ENCODE peak calls at places on chromosomes 16 and 17, in four cellular contexts. T, S, R and K are unnamed samples.

GRCh38 chr16:60771138-60771537 is 1265.1 kb downstream of the CDH8 start:
- DNase-seq in R (no peak), T (no peak), S (no peak), K (no peak)

GRCh38 chr17:30172560-30172959 is 55.9 kb downstream of the NSRP1 start:
- DNase-seq in R (no peak), T (no peak), S (no peak), K (no peak)

GRCh38 chr16:66928702-66929388 is 3.5 kb upstream of the RRAD start:
- DNase-seq in S (peak; percentile 44), R (peak; percentile 39), T (no peak), K (no peak)

GRCh38 chr16:57648590-57649442 is 19.3 kb upstream of the ADGRG3 start:
- DNase-seq in R (peak; percentile 80), S (peak; percentile 91), T (peak; percentile 84), K (peak; percentile 74)

GRCh38 chr17:34883106-34884000 is 77.9 kb downstream of the CCT6B start:
- DNase-seq in T (no peak), R (no peak), S (no peak), K (no peak)

GRCh38 chr16:55730115-55730514 is 74.3 kb downstream of the SLC6A2 start:
- DNase-seq in S (no peak), R (no peak), T (no peak), K (no peak)

GRCh38 chr16:22022151-22022550 is 14.2 kb downstream of the MOSMO start:
- DNase-seq in T (no peak), S (no peak), R (no peak), K (no peak)

GRCh38 chr17:2563061-2563460 is 30.4 kb upstream of the PAFAH1B1 start:
- DNase-seq in S (no peak), T (no peak), R (no peak), K (no peak)

GRCh38 chr17:51612692-51613091 is 352.3 kb downstream of the UTP18 start:
- DNase-seq in S (no peak), T (no peak), R (no peak), K (no peak)

GRCh38 chr17:32783602-32784001 is 93.3 kb downstream of the MYO1D start:
- DNase-seq in S (peak; percentile 3), R (no peak), T (peak; percentile 51), K (no peak)

GRCh38 chr17:30449480-30449879 is 27.7 kb upstream of the GOSR1 start:
- DNase-seq in T (peak; percentile 64), R (no peak), S (no peak), K (no peak)

GRCh38 chr17:35666967-35667552 is 64.4 kb upstream of the RASL10B start:
- DNase-seq in T (no peak), R (no peak), S (no peak), K (no peak)

GRCh38 chr17:30380643-30381419 is 2.1 kb downstream of the CPD start:
- DNase-seq in T (no peak), R (no peak), S (no peak), K (no peak)